ENCODE peak calls at places on chromosomes 4 and X, in eight cellular contexts. G, H, S, I, F, V, T and A are unnamed samples.

GRCh38 chr4:41305486-41305885 is 48.8 kb downstream of the UCHL1 start:
- DNase-seq in G (no peak), H (no peak), S (no peak), I (no peak), F (no peak), V (no peak), T (no peak), A (no peak)

GRCh38 chr4:139919513-139919912 is 234.5 kb downstream of the MAML3 start:
- DNase-seq in G (peak), H (no peak), S (no peak), I (no peak), F (no peak), V (no peak), T (peak), A (no peak)

GRCh38 chr4:170599894-170600293 is 510.1 kb upstream of the AADAT start:
- DNase-seq in G (no peak), H (no peak), S (no peak), I (no peak), F (no peak), V (no peak), T (no peak), A (no peak)

GRCh38 chr4:72378901-72379300 is 190.1 kb downstream of the ADAMTS3 start:
- DNase-seq in G (no peak), H (no peak), S (no peak), I (no peak), F (peak), V (no peak), T (no peak), A (no peak)

GRCh38 chrX:427812-428725 is 41.4 kb upstream of the PPP2R3B start:
- DNase-seq in G (no peak), H (no peak), S (no peak), I (no peak), F (no peak), V (peak), T (no peak), A (no peak)

GRCh38 chr4:103272174-103272573 is 74.0 kb upstream of the CENPE start:
- DNase-seq in G (no peak), H (no peak), S (no peak), I (no peak), F (no peak), V (no peak), T (no peak), A (no peak)

GRCh38 chr4:184283659-184284335 is 66.1 kb upstream of the ENPP6 start:
- DNase-seq in G (no peak), H (no peak), S (no peak), I (no peak), F (no peak), V (no peak), T (no peak), A (peak)

GRCh38 chr4:84958434-84958833 is 8.1 kb downstream of the WDFY3 start:
- DNase-seq in G (no peak), H (no peak), S (no peak), I (no peak), F (no peak), V (no peak), T (no peak), A (no peak)

GRCh38 chr4:88163286-88163685 is 4.8 kb upstream of the ABCG2 start:
- DNase-seq in G (no peak), H (no peak), S (no peak), I (no peak), F (no peak), V (no peak), T (no peak), A (no peak)

GRCh38 chrX:47156611-47157520 is 11.8 kb downstream of the RBM10 start:
- DNase-seq in G (no peak), H (no peak), S (no peak), I (no peak), F (no peak), V (no peak), T (no peak), A (no peak)

GRCh38 chr4:42391981-42392380 is 5.3 kb upstream of the SHISA3 start:
- DNase-seq in G (peak), H (no peak), S (no peak), I (no peak), F (peak), V (no peak), T (no peak), A (no peak)

GRCh38 chr4:139299536-139299935 is 1.8 kb upstream of the NAA15 start:
- DNase-seq in G (no peak), H (no peak), S (no peak), I (no peak), F (no peak), V (no peak), T (no peak), A (no peak)

GRCh38 chr4:181517521-181517920 is 725.7 kb upstream of the TENM3 start:
- DNase-seq in G (no peak), H (no peak), S (no peak), I (no peak), F (no peak), V (no peak), T (peak), A (no peak)

GRCh38 chrX:67544281-67544680 is 460 bp downstream of the AR start:
- DNase-seq in G (peak), H (no peak), S (peak), I (no peak), F (no peak), V (peak), T (no peak), A (no peak)

GRCh38 chrX:30888526-30889146 is 418 bp downstream of the TAB3 start:
- DNase-seq in G (no peak), H (no peak), S (peak), I (peak), F (peak), V (no peak), T (peak), A (no peak)

GRCh38 chrX:119093991-119094741 is 21.4 kb downstream of the CT47C1 start:
- DNase-seq in G (no peak), H (no peak), S (no peak), I (no peak), F (no peak), V (no peak), T (no peak), A (no peak)

GRCh38 chr4:34824515-34824914 is 1419.8 kb downstream of the ARAP2 start:
- DNase-seq in G (no peak), H (no peak), S (no peak), I (no peak), F (no peak), V (no peak), T (no peak), A (no peak)

GRCh38 chrX:4935846-4936245 is 1222.4 kb upstream of the PRKX start:
- DNase-seq in G (peak), H (no peak), S (no peak), I (no peak), F (no peak), V (no peak), T (no peak), A (no peak)

GRCh38 chr4:100657187-100657586 is 139.4 kb upstream of the EMCN start:
- DNase-seq in G (no peak), H (no peak), S (no peak), I (no peak), F (no peak), V (no peak), T (peak), A (no peak)

GRCh38 chr4:142567620-142568451 is 278.3 kb downstream of the INPP4B start:
- DNase-seq in G (no peak), H (no peak), S (no peak), I (no peak), F (no peak), V (no peak), T (no peak), A (no peak)

GRCh38 chr4:173319696-173320095 is 14.5 kb downstream of the HMGB2 start:
- DNase-seq in G (no peak), H (no peak), S (no peak), I (no peak), F (no peak), V (no peak), T (peak), A (no peak)

GRCh38 chr4:114734581-114734980 is 136.0 kb downstream of the UGT8 start:
- DNase-seq in G (no peak), H (no peak), S (no peak), I (no peak), F (no peak), V (no peak), T (no peak), A (no peak)

GRCh38 chrX:20116087-20116574 is 576 bp downstream of the MAP7D2 start:
- DNase-seq in G (no peak), H (no peak), S (no peak), I (no peak), F (peak), V (peak), T (no peak), A (no peak)

GRCh38 chr4:111506706-111507105 is 638.5 kb upstream of the FAM241A start:
- DNase-seq in G (no peak), H (no peak), S (no peak), I (no peak), F (no peak), V (no peak), T (peak), A (no peak)

GRCh38 chr4:184649971-184650855 is 675 bp downstream of the PRIMPOL start:
- DNase-seq in G (no peak), H (no peak), S (no peak), I (no peak), F (no peak), V (peak), T (peak), A (no peak)

GRCh38 chrX:30653415-30654131 is at the start of gene GK:
- DNase-seq in G (no peak), H (peak), S (no peak), I (no peak), F (peak), V (peak), T (no peak), A (no peak)

GRCh38 chr4:129248621-129249020 is 152.7 kb downstream of the C4orf33 start:
- DNase-seq in G (no peak), H (no peak), S (no peak), I (no peak), F (no peak), V (no peak), T (no peak), A (no peak)

GRCh38 chr4:138697771-138698170 is 317.8 kb upstream of the NOCT start:
- DNase-seq in G (no peak), H (no peak), S (no peak), I (no peak), F (no peak), V (no peak), T (peak), A (no peak)

DNA sequence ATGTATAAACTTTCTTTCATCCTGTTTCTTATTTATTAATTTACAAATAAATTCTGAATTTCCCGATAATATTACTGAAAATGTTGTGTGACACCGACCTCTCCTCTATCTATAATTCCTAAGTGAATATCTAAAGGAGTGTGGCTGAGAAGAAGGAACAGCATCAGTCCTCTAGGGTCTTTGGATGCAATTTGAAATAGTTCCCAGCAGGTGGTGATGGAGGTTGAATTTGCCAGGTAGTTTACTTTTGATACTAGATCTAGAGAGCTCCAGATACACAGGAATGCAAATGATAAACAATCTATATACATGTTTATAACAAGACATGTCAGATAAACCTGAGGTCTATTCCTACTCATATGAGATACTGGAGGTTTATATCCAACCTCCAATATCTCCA is 305.4 kb downstream of the PCDH18 start:
- DNase-seq in G (no peak), H (no peak), S (no peak), I (no peak), F (no peak), V (peak), T (peak), A (no peak)
- TF ChIP-seq CTCF in G (no peak), H (no peak), S (no peak), I (no peak), F (peak), V (peak), T (peak), A (no peak)

GRCh38 chrX:154459843-154460242 is 1.8 kb downstream of the PLXNA3 start:
- DNase-seq in G (no peak), H (no peak), S (no peak), I (no peak), F (peak), V (peak), T (no peak), A (no peak)

GRCh38 chrX:154462396-154462795 is 4.3 kb downstream of the PLXNA3 start:
- DNase-seq in G (no peak), H (no peak), S (no peak), I (no peak), F (no peak), V (no peak), T (no peak), A (no peak)

GRCh38 chrX:154458954-154459829 is 1.1 kb downstream of the PLXNA3 start:
- DNase-seq in G (peak), H (no peak), S (no peak), I (no peak), F (peak), V (peak), T (no peak), A (no peak)

GRCh38 chrX:154458116-154458953 is at the start of gene PLXNA3:
- DNase-seq in G (peak), H (peak), S (peak), I (peak), F (peak), V (peak), T (peak), A (no peak)

GRCh38 chrX:154460326-154460725 is 2.2 kb downstream of the PLXNA3 start:
- DNase-seq in G (no peak), H (no peak), S (no peak), I (no peak), F (peak), V (peak), T (no peak), A (no peak)
- TF ChIP-seq CTCF in G (no peak), H (no peak), S (no peak), I (no peak), F (peak), V (no peak), T (no peak), A (no peak)

DNA sequence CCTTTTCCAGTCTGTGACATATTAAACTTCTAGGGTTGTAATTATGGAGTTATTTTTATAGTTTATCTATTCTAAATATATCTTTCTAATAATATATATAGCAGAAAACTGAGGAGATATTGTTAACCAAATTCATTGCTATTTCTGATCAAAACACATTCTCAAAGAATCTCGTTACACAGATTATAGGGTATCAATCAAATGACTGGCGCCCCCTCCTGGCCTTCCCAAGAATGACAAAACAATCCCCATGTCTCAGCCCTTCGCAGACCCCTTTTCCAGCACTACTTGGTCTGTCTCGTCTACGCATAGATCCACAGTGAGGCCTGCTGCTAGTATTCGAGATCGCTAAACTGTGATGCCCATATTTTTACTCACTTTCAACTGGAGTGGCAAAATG is 209.3 kb downstream of the GPC3 start:
- DNase-seq in G (no peak), H (no peak), S (no peak), I (no peak), F (peak), V (peak), T (peak), A (no peak)
- TF ChIP-seq CTCF in G (peak), H (peak), S (no peak), I (peak), F (peak), V (peak), T (peak), A (peak)

GRCh38 chr4:813900-814299 is 12.0 kb downstream of the CPLX1 start:
- DNase-seq in G (no peak), H (no peak), S (no peak), I (no peak), F (no peak), V (no peak), T (no peak), A (no peak)
- TF ChIP-seq CTCF in G (no peak), H (no peak), S (no peak), I (peak), F (no peak), V (no peak), T (no peak), A (no peak)

DNA sequence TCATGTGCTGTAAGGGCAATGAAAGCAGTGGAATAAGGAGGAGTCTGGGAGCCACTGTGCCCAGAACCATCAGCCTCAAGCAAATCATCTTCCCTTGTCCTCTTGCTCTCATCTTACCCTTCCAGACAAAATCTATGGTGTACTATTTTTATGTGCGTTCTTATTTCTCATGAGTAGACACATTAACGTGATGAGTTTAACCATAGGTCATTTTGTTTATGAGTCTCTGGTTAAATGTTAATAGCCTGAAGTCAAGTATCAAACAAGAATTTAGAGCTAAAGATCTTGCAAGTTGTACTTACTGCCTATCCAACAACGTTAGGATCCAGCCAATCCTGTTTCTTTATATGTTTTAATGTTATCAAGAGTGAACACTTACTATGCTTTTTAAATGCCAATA is 495.3 kb downstream of the SPRY1 start:
- DNase-seq in G (no peak), H (no peak), S (no peak), I (no peak), F (no peak), V (no peak), T (no peak), A (no peak)
- TF ChIP-seq CTCF in G (no peak), H (no peak), S (no peak), I (no peak), F (no peak), V (no peak), T (no peak), A (no peak)

DNA sequence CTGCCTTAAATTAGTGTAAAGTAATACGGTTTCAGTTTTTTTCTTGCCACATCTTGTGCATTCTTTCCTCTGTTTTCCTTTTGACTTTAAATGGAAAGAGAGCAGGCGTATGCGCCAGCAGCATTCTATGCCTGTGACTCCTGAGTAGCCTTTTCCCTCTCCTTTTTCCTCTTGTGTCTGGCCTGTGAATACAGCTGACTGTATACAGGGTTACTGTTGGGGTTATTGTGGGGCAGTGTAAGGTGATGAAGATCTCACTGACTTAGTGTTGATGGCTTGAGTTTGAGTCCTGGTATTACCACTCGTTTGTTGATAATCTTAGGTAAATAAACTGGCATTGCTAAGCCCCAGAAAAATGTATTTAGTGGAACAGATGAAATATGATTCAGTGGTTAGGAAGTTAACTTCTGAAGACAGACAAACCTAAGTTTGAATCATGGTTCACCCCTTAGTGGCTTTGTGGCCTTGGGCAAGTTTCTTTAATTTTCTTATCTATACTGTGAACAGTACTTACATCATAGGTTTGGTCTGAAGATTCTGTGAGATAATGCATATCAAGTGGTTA is 105.1 kb downstream of the FNIP2 start:
- DNase-seq in G (no peak), H (no peak), S (no peak), I (no peak), F (no peak), V (no peak), T (peak), A (no peak)
- TF ChIP-seq CTCF in G (no peak), H (no peak), S (no peak), I (no peak), F (no peak), V (no peak), T (no peak), A (no peak)

GRCh38 chr4:161704653-161705052 is 459.1 kb downstream of the FSTL5 start:
- DNase-seq in G (no peak), H (no peak), S (no peak), I (no peak), F (no peak), V (no peak), T (no peak), A (no peak)
- TF ChIP-seq CTCF in G (no peak), H (no peak), S (no peak), I (no peak), F (no peak), V (peak), T (no peak), A (no peak)